ENCODE peak calls at places on chromosomes 3 and 15, in six cellular contexts. R, B, T, Q, K and L are unnamed samples. For H3K4me1, the result is how much of the 10 kb centered on the place peaks cover.

GRCh38 chr3:175224051-175224450 is 364.9 kb downstream of the NAALADL2 start:
- DNase-seq in Q (peak), B (no peak), K (no peak), T (no peak), R (no peak), L (no peak)

GRCh38 chr3:29311805-29312204 is 30.9 kb downstream of the RBMS3 start:
- DNase-seq in R (no peak), Q (no peak), T (no peak), B (no peak), K (no peak), L (no peak)

GRCh38 chr15:51341366-51342248 is at the start of gene GLDN:
- DNase-seq in K (peak), B (no peak), T (peak), Q (peak), R (peak), L (no peak)

GRCh38 chr3:167057586-167057985 is 322.5 kb downstream of the ZBBX start:
- DNase-seq in T (no peak), K (no peak), B (no peak), Q (no peak), R (no peak), L (no peak)

GRCh38 chr15:42349178-42349577 is 10.1 kb upstream of the CAPN3 start:
- DNase-seq in K (no peak), B (no peak), R (no peak), Q (no peak), T (no peak), L (no peak)

GRCh38 chr3:194235160-194235559 is 99.2 kb downstream of the HES1 start:
- DNase-seq in B (no peak), K (no peak), T (no peak), R (no peak), Q (no peak), L (peak)

GRCh38 chr3:128426128-128426921 is 40.4 kb downstream of the DNAJB8 start:
- DNase-seq in Q (peak), B (peak), T (peak), R (no peak), K (peak), L (no peak)

GRCh38 chr15:22930782-22931484 is 49.2 kb downstream of the CYFIP1 start:
- DNase-seq in Q (peak), B (no peak), T (no peak), K (no peak), R (no peak), L (no peak)

GRCh38 chr15:74050127-74050526 is 32.2 kb downstream of the GOLGA6A start:
- DNase-seq in R (no peak), T (no peak), Q (no peak), B (no peak), K (no peak), L (no peak)

GRCh38 chr3:121894191-121894990 is at the start of gene SLC15A2:
- DNase-seq in K (no peak), R (no peak), T (no peak), Q (peak), B (no peak), L (no peak)

GRCh38 chr15:64090527-64090926 is 3.1 kb downstream of the CIAO2A start:
- DNase-seq in T (no peak), Q (no peak), K (no peak), B (no peak), R (no peak), L (no peak)

GRCh38 chr3:129359102-129359461 is 69.4 kb downstream of the EFCAB12 start:
- DNase-seq in R (no peak), B (no peak), T (no peak), Q (no peak), K (no peak), L (no peak)

GRCh38 chr3:139846729-139847128 is 88.3 kb upstream of the CLSTN2 start:
- DNase-seq in B (no peak), K (no peak), T (no peak), R (no peak), Q (no peak), L (no peak)

GRCh38 chr3:52443791-52444687 is 864 bp downstream of the SEMA3G start:
- DNase-seq in B (no peak), T (peak), K (no peak), R (no peak), Q (no peak), L (no peak)

GRCh38 chr15:28931828-28932227 is 46.1 kb downstream of the APBA2 start:
- DNase-seq in Q (no peak), K (no peak), T (peak), R (no peak), B (no peak), L (no peak)

GRCh38 chr3:197366301-197367044 is 68.1 kb upstream of the DLG1 start:
- DNase-seq in K (no peak), B (no peak), R (peak), T (no peak), Q (no peak), L (peak)

GRCh38 chr15:89122532-89123525 is 34.6 kb downstream of the ABHD2 start:
- DNase-seq in T (no peak), R (no peak), B (no peak), Q (no peak), K (no peak), L (no peak)

GRCh38 chr3:141486735-141487418 is at the start of gene RASA2:
- DNase-seq in Q (peak), K (peak), R (peak), B (peak), T (peak), L (peak)

GRCh38 chr15:84816694-84817460 is at the start of gene ALPK3:
- DNase-seq in Q (peak), B (no peak), K (no peak), T (peak), R (no peak), L (peak)

GRCh38 chr15:84818221-84819131 is 1.3 kb downstream of the ALPK3 start:
- DNase-seq in K (no peak), B (peak), Q (peak), R (peak), T (peak), L (peak)

GRCh38 chr15:84819291-84819768 is 2.2 kb downstream of the ALPK3 start:
- DNase-seq in Q (no peak), T (peak), K (no peak), R (no peak), B (no peak), L (no peak)

GRCh38 chr15:84819791-84820190 is 2.6 kb downstream of the ALPK3 start:
- DNase-seq in Q (no peak), B (no peak), T (no peak), R (no peak), K (no peak), L (no peak)

GRCh38 chr15:84817461-84818081 is 415 bp downstream of the ALPK3 start:
- DNase-seq in R (no peak), B (no peak), T (peak), K (no peak), Q (no peak), L (no peak)
- H3K4me1 ChIP-seq in R (under half), B (under half), T (under half), K (under half), Q (under half), L (half or more)

GRCh38 chr15:78065284-78065872 is 12.1 kb downstream of the TBC1D2B start:
- DNase-seq in Q (peak), T (peak), K (no peak), R (peak), B (no peak), L (peak)

GRCh38 chr15:78063966-78064365 is 13.5 kb downstream of the TBC1D2B start:
- DNase-seq in R (peak), K (no peak), Q (no peak), T (no peak), B (no peak), L (no peak)

GRCh38 chr15:78064544-78064943 is 13.0 kb downstream of the TBC1D2B start:
- DNase-seq in T (no peak), K (no peak), Q (no peak), R (peak), B (no peak), L (no peak)

GRCh38 chr15:78067328-78068241 is 9.9 kb downstream of the TBC1D2B start:
- DNase-seq in Q (no peak), K (no peak), B (peak), R (no peak), T (no peak), L (no peak)

DNA sequence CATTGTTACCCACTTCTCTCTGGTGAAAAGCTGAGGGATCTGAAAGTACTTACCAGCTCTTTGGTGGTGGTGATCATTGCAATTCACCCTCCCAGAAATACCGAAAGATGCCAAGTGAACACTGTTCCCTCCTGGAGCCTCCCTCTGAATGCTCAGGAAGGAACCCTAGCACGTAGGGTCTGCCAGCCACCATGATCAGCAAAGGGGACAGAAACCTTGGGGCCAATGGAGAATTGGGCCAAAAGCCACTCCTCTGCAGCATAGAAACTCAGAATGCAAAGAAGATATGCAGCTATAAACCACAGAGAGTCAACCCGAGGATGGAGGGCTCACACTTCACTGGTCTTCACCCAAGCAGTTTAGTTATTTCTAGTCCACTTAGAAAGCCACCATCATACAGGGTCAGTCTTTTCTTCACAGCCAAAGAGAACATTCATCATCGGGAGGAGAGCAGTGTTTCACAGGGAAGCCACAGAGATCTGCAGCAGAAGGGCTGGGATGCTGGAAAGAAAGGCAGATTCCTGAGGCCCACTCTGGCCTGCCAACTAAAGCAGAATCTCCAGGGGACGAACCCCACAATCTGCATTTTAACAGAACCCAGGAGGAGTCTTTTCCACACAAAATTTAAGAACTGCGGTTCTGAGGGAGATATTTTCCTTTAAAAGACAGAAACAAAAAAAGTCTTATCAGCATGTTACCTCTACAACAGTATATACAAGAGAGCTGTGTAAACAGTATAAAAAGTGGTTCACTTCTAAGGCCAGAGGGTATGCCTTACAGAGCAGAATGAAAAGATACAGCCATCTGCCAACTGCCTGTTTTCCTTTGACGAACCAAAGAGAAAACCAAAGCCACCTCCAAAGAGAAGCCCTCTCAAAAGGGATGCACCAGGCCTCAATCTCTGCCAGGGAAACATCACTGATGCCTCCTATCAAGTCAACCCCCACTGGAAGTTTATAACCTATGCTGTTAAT is 11.3 kb downstream of the TBC1D2B start:
- DNase-seq in T (no peak), R (no peak), B (no peak), Q (no peak), K (no peak), L (no peak)
- H3K4me1 ChIP-seq in T (half or more), R (half or more), B (half or more), Q (half or more), K (under half), L (half or more)

GRCh38 chr3:186785517-186786018 is 2.2 kb downstream of the EIF4A2 start:
- DNase-seq in Q (no peak), T (no peak), B (no peak), R (no peak), K (no peak), L (no peak)
- H3K4me1 ChIP-seq in Q (under half), T (under half), B (half or more), R (under half), K (under half), L (under half)

GRCh38 chr3:116064646-116065045 is 380.6 kb downstream of the LSAMP start:
- DNase-seq in R (peak), B (no peak), T (no peak), Q (no peak), K (no peak), L (no peak)

GRCh38 chr3:116070102-116070501 is 375.2 kb downstream of the LSAMP start:
- DNase-seq in Q (no peak), B (no peak), R (no peak), T (no peak), K (no peak), L (no peak)

GRCh38 chr3:116065496-116065895 is 379.8 kb downstream of the LSAMP start:
- DNase-seq in Q (no peak), T (no peak), B (no peak), R (no peak), K (no peak), L (no peak)

GRCh38 chr3:116067275-116067674 is 378.0 kb downstream of the LSAMP start:
- DNase-seq in R (no peak), T (no peak), B (no peak), K (no peak), Q (no peak), L (no peak)

DNA sequence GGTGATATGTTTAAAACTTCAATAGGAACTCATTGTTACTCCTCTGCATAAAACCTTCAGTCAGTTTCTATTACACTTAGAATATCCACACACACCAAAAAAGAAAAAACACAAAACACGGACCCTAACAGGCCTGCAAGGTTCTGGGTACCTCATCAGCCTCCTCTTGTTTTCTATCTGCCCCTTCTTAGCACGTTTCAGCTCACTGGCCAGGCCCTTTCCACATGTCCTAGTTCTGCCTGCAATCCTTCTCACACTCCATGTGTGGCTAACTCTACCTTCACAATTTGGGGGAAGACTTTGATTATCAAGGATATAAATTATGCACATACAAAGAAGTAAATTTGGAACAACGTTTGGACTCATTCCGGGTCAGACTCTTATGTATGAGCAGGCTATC is 376.3 kb downstream of the LSAMP start:
- DNase-seq in Q (no peak), R (no peak), B (no peak), K (no peak), T (no peak), L (no peak)
- H3K4me1 ChIP-seq in Q (under half), R (under half), B (under half), K (under half), T (under half), L (under half)

DNA sequence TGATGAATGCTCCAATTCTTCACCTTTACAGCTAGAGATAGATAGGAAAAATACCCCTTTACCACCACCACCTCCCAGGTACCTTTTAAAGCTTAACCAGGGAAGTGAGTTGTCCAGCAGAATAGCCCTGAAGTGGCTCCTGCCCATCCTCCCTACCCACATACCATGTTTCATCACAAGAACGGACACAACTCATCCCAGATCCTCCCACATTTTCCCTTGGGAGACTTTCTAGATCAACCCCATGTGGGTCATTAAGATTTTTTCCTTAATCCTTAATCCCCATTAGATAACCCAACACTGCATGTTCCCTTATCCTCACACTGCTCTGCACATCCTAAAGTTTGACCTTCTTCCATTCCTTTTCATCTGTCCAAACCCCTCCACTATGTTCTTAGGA is 69.3 kb downstream of the CHST2 start:
- DNase-seq in T (no peak), Q (no peak), B (no peak), K (no peak), R (no peak), L (no peak)
- H3K4me1 ChIP-seq in T (under half), Q (under half), B (under half), K (under half), R (under half), L (under half)

GRCh38 chr3:195540031-195540430 is 3.1 kb downstream of the PPP1R2 start:
- DNase-seq in T (no peak), B (peak), K (no peak), R (no peak), Q (no peak), L (no peak)

GRCh38 chr3:195542691-195543641 is at the start of gene PPP1R2:
- DNase-seq in K (peak), B (peak), Q (peak), T (peak), R (peak), L (peak)

GRCh38 chr3:195539479-195539878 is 3.6 kb downstream of the PPP1R2 start:
- DNase-seq in R (no peak), Q (no peak), K (no peak), B (no peak), T (no peak), L (no peak)

GRCh38 chr3:195542261-195542660 is 864 bp downstream of the PPP1R2 start:
- DNase-seq in R (peak), Q (no peak), B (peak), T (no peak), K (no peak), L (no peak)

DNA sequence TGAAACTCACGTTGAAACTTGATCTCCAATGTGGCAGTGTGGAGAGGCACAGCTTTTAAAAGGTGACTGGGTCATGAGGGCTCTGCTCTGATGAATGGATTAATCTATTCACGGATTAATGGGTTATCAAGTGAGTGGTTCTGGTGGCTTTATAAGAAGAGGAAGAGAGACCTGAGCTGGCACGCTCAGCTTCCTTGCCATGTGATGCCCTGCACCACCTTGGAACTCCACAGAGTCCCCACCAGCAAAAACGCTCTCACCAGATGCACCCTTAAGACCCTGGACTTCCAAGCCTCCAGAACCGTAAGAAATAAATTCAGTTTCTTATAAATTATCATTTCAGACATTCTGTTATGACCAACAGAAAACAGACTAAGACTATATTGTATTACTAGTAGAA is 2.6 kb downstream of the PPP1R2 start:
- DNase-seq in K (no peak), Q (no peak), R (no peak), T (no peak), B (peak), L (no peak)
- H3K4me1 ChIP-seq in K (under half), Q (under half), R (under half), T (under half), B (half or more), L (half or more)

DNA sequence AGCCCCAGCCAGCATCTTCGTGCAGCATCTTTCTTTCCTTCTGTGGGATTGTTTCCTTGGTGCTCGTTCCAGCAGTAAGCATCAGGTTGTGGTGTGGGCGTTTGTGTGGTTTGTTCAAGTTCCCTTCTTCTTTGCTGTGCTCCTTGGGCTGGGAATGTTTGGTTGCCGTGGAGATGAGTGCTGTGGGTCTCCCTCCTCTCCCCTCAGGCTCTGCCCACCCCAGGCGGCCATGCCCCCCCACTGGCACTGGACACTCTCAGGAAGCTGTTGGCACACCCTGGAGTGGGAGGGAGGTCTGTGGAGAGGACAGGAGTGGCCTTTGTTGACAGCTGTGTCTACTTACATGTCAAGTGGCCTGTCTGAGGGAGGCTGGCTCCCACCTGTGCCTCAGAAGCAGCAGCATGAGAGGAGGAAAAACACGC is 46.5 kb upstream of the SACM1L start:
- DNase-seq in B (no peak), K (no peak), T (peak), R (peak), Q (no peak), L (no peak)
- H3K4me1 ChIP-seq in B (under half), K (under half), T (half or more), R (half or more), Q (under half), L (under half)

DNA sequence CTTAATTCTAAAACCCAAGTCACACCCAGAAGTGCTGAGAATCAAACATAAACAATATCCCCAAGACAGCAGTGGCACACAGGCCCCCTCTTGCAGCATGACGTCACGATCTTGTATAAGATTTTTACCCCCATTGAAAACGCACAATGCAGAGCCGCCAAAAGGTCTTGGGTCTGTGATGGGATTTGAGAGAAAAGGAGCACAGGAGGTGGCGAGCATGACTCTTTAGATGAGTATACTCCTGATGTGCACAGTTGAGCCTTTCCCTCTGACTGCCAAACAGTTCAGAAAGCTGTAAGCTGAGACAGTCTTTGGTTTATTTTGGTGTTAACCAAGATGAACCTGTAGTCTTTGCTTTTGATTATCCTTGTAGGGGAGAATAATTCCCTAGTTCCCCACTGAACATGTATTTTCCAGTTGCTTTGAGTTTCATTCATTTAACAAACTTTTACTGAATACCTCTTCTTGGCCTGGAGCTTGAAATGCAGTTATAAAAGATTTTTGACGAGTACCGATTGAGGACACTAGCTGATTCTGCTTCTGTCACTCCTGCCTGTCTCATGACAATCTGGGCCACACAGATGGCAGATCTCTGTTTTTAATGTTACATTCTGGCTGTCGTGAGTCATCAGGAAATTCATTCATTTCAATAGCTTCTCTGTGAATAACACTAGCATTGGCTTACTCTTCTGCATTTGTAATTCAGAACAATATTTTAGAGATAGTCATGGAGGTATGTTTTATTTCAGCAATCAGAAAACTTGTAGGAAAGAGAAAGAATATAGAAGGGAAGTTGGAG is 28.9 kb downstream of the CFAP91 start:
- DNase-seq in T (no peak), R (peak), Q (no peak), B (peak), K (no peak), L (no peak)
- H3K4me1 ChIP-seq in T (under half), R (under half), Q (under half), B (under half), K (under half), L (under half)

GRCh38 chr3:151900460-151900859 is 27.0 kb downstream of the SUCNR1 start:
- DNase-seq in T (no peak), K (no peak), B (no peak), Q (no peak), R (peak), L (no peak)
- H3K4me1 ChIP-seq in T (under half), K (under half), B (under half), Q (under half), R (under half), L (under half)